ENCODE peak calls at places on chromosome 15, in six cellular contexts. B is substantia nigra; N is naive thymus-derived CD8-positive, alpha-beta T cell; G is left colon; Y is M059J; X is NCI-H1105 treated with DMSO at 0.1 percent for 48 hours. J is an unnamed sample.

GRCh38 chr15:29925227-29926082 is 103.2 kb upstream of the TJP1 start:
- DNase-seq in B (no peak), N (peak), G (peak), Y (peak), X (no peak), J (peak)

GRCh38 chr15:39392469-39393047 is 188.3 kb upstream of the THBS1 start:
- DNase-seq in B (no peak), N (no peak), G (no peak), Y (peak), X (no peak), J (no peak)

GRCh38 chr15:101672298-101672697 is 20.1 kb upstream of the TM2D3 start:
- DNase-seq in B (no peak), N (no peak), G (no peak), Y (no peak), X (no peak), J (no peak)

GRCh38 chr15:39801641-39802309 is 19.1 kb upstream of the FSIP1 start:
- DNase-seq in B (no peak), N (no peak), G (no peak), Y (peak), X (peak), J (no peak)

GRCh38 chr15:71610991-71611720 is 199.2 kb upstream of the NR2E3 start:
- DNase-seq in B (no peak), N (no peak), G (no peak), Y (no peak), X (no peak), J (no peak)

GRCh38 chr15:44719293-44719999 is 8.1 kb downstream of the B2M start:
- DNase-seq in B (no peak), N (peak), G (no peak), Y (peak), X (no peak), J (peak)

GRCh38 chr15:26848498-26848897 is 18.4 kb upstream of the GABRA5 start:
- DNase-seq in B (no peak), N (no peak), G (no peak), Y (no peak), X (no peak), J (peak)

GRCh38 chr15:60643490-60644040 is 164.6 kb upstream of the ICE2 start:
- DNase-seq in B (no peak), N (no peak), G (no peak), Y (no peak), X (no peak), J (no peak)

GRCh38 chr15:32706704-32707103 is 11.1 kb upstream of the GREM1 start:
- DNase-seq in B (no peak), N (no peak), G (no peak), Y (peak), X (no peak), J (peak)

GRCh38 chr15:72824781-72825180 is 41.2 kb upstream of the ADPGK start:
- DNase-seq in B (no peak), N (no peak), G (no peak), Y (no peak), X (no peak), J (no peak)

GRCh38 chr15:49982586-49982985 is 136.4 kb downstream of the ATP8B4 start:
- DNase-seq in B (no peak), N (no peak), G (no peak), Y (no peak), X (no peak), J (no peak)

GRCh38 chr15:38377547-38378161 is 76.3 kb upstream of the FAM98B start:
- DNase-seq in B (no peak), N (no peak), G (no peak), Y (no peak), X (no peak), J (no peak)

GRCh38 chr15:42679285-42680141 is 57.4 kb downstream of the CDAN1 start:
- DNase-seq in B (no peak), N (no peak), G (no peak), Y (peak), X (no peak), J (no peak)

GRCh38 chr15:65532738-65533051 is 2.4 kb downstream of the HACD3 start:
- DNase-seq in B (no peak), N (no peak), G (no peak), Y (peak), X (no peak), J (no peak)

GRCh38 chr15:25181290-25182097 is 226.7 kb downstream of the SNRPN start:
- DNase-seq in B (no peak), N (no peak), G (peak), Y (no peak), X (no peak), J (no peak)

GRCh38 chr15:68199340-68199739 is 5.8 kb downstream of the CALML4 start:
- DNase-seq in B (no peak), N (no peak), G (no peak), Y (no peak), X (no peak), J (no peak)

GRCh38 chr15:59366368-59367021 is 6.2 kb downstream of the MYO1E start:
- DNase-seq in B (no peak), N (no peak), G (no peak), Y (no peak), X (no peak), J (no peak)

GRCh38 chr15:59292393-59292792 is 80.3 kb downstream of the MYO1E start:
- DNase-seq in B (no peak), N (no peak), G (no peak), Y (peak), X (no peak), J (peak)

GRCh38 chr15:29435811-29436210 is 166.2 kb upstream of the NSMCE3 start:
- DNase-seq in B (no peak), N (no peak), G (no peak), Y (peak), X (no peak), J (no peak)

GRCh38 chr15:40029979-40030893 is 8.7 kb downstream of the SRP14 start:
- DNase-seq in B (no peak), N (no peak), G (no peak), Y (no peak), X (no peak), J (no peak)

GRCh38 chr15:63362873-63363272 is 18.8 kb downstream of the CA12 start:
- DNase-seq in B (no peak), N (no peak), G (no peak), Y (no peak), X (no peak), J (no peak)

GRCh38 chr15:96695426-96695825 is 364.9 kb downstream of the NR2F2 start:
- DNase-seq in B (no peak), N (no peak), G (no peak), Y (no peak), X (no peak), J (no peak)

GRCh38 chr15:90019611-90020010 is 18.5 kb downstream of the ZNF710 start:
- DNase-seq in B (no peak), N (no peak), G (peak), Y (no peak), X (no peak), J (no peak)

GRCh38 chr15:90774731-90775521 is 57.8 kb downstream of the BLM start:
- DNase-seq in B (no peak), N (no peak), G (no peak), Y (peak), X (no peak), J (peak)

GRCh38 chr15:27790270-27790669 is 308.8 kb downstream of the OCA2 start:
- DNase-seq in B (no peak), N (no peak), G (no peak), Y (no peak), X (no peak), J (no peak)

GRCh38 chr15:70258369-70259029 is 160.8 kb upstream of the TLE3 start:
- DNase-seq in B (no peak), N (peak), G (no peak), Y (no peak), X (no peak), J (no peak)